ENCODE peak calls at places on chromosomes 13 and 19, in five cellular contexts. H, B, C, R and W are unnamed samples.

GRCh38 chr13:23750383-23751121 is 138.6 kb downstream of the MIPEP start:
- DNase-seq in H (no peak), B (peak), C (no peak), R (no peak), W (no peak)

GRCh38 chr13:99382428-99383133 is 75.4 kb upstream of the GPR183 start:
- DNase-seq in H (no peak), B (no peak), C (no peak), R (no peak), W (no peak)

GRCh38 chr19:47445937-47446402 is 25.7 kb downstream of the SLC8A2 start:
- DNase-seq in H (no peak), B (no peak), C (no peak), R (no peak), W (peak)

GRCh38 chr13:19862511-19863313 is 737 bp downstream of the ZMYM5 start:
- DNase-seq in H (no peak), B (peak), C (peak), R (peak), W (no peak)

GRCh38 chr13:40351537-40352384 is 314.7 kb downstream of the FOXO1 start:
- DNase-seq in H (no peak), B (no peak), C (no peak), R (no peak), W (no peak)

GRCh38 chr13:24097064-24097463 is 63.5 kb upstream of the SPATA13 start:
- DNase-seq in H (no peak), B (peak), C (no peak), R (no peak), W (no peak)

GRCh38 chr19:32642771-32643170 is 32.2 kb downstream of the ANKRD27 start:
- DNase-seq in H (no peak), B (no peak), C (no peak), R (no peak), W (no peak)

GRCh38 chr13:36919206-36919832 is 719 bp downstream of the SMAD9 start:
- DNase-seq in H (peak), B (peak), C (peak), R (no peak), W (peak)

GRCh38 chr19:737591-738093 is 13.3 kb upstream of the MISP start:
- DNase-seq in H (peak), B (peak), C (no peak), R (no peak), W (peak)

GRCh38 chr13:47480121-47480520 is 521.0 kb downstream of the SUCLA2 start:
- DNase-seq in H (no peak), B (peak), C (no peak), R (no peak), W (no peak)

GRCh38 chr13:80753951-80754350 is 413.0 kb upstream of the SPRY2 start:
- DNase-seq in H (no peak), B (no peak), C (no peak), R (no peak), W (no peak)

GRCh38 chr13:21458457-21458815 is 667 bp downstream of the ZDHHC20 start:
- DNase-seq in H (peak), B (no peak), C (peak), R (no peak), W (peak)

GRCh38 chr19:42480335-42481095 is 37.8 kb upstream of the CXCL17 start:
- DNase-seq in H (no peak), B (peak), C (no peak), R (no peak), W (no peak)

GRCh38 chr19:7705387-7706187 is 3.7 kb upstream of the FCER2 start:
- DNase-seq in H (no peak), B (no peak), C (peak), R (no peak), W (no peak)

GRCh38 chr19:32196690-32197420 is 148.6 kb upstream of the ZNF507 start:
- DNase-seq in H (no peak), B (no peak), C (no peak), R (no peak), W (no peak)

GRCh38 chr13:69565334-69565733 is 542.3 kb upstream of the ATXN8OS start:
- DNase-seq in H (no peak), B (peak), C (no peak), R (no peak), W (peak)
- TF ChIP-seq CTCF in H (peak), B (no peak), C (no peak), R (no peak), W (peak)

DNA sequence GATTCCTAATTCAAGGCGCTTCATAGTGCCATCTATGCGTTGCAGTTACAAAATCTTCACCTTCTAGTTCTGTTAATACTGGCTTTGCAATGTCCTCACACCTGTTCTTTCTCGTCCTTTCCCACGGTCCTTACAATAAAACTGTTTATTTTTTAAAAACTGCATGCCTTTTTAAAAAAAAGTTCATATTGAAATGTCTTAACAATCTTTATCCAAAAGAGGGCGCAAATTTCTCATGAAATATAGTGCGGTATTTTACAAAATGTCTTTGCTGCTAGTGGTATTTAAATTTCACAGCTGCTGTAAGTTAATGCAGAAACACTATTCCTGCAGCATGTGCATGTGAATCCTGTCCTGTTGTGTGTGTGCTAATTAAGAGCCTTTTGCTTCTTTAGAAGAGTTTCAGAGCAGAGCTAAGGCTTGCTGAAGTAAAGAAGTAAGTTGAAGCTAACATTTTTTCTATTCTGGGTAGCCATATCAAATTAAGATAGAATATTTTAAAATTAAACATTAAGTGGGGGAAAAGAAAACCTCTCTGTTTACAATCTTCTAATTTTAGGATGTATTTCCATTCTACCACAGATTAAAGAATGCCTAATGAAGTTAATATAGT is 15.8 kb upstream of the CLDN10 start:
- DNase-seq in H (no peak), B (no peak), C (no peak), R (no peak), W (no peak)
- TF ChIP-seq CTCF in H (peak), B (no peak), C (peak), R (peak), W (peak)

GRCh38 chr19:13530720-13531119 is 24.4 kb upstream of the CACNA1A start:
- DNase-seq in H (no peak), B (no peak), C (no peak), R (no peak), W (no peak)

GRCh38 chr19:13521066-13521465 is 14.8 kb upstream of the CACNA1A start:
- DNase-seq in H (no peak), B (no peak), C (no peak), R (no peak), W (no peak)

DNA sequence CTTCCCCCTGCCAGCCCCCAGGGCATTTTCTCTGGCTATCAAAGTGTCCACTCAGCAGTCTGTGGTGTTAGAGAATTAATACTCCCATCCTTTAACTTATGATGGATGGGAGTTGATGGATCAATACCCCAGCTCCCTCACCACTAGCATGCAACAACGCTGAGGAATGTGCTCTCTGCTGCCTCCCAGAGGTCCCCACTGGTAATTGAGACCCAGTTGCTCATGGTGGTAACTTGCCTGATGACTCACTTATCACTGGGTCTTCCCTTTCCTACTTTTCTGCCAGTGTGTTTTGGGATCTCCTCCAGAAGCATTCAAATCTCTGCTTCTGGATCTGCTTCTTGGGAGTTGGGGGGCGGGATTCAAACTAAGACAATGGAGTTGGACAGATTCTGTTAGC is 20.3 kb upstream of the CACNA1A start:
- DNase-seq in H (no peak), B (peak), C (no peak), R (no peak), W (peak)
- TF ChIP-seq CTCF in H (peak), B (no peak), C (no peak), R (no peak), W (peak)

GRCh38 chr19:4568884-4569283 is 9.4 kb upstream of the SEMA6B start:
- DNase-seq in H (no peak), B (no peak), C (no peak), R (no peak), W (no peak)

GRCh38 chr19:4570916-4571304 is 11.4 kb upstream of the SEMA6B start:
- DNase-seq in H (no peak), B (no peak), C (no peak), R (no peak), W (no peak)

GRCh38 chr19:4566402-4567051 is 7.0 kb upstream of the SEMA6B start:
- DNase-seq in H (no peak), B (no peak), C (no peak), R (no peak), W (no peak)

GRCh38 chr19:4570423-4570822 is 10.9 kb upstream of the SEMA6B start:
- DNase-seq in H (no peak), B (no peak), C (no peak), R (no peak), W (no peak)

DNA sequence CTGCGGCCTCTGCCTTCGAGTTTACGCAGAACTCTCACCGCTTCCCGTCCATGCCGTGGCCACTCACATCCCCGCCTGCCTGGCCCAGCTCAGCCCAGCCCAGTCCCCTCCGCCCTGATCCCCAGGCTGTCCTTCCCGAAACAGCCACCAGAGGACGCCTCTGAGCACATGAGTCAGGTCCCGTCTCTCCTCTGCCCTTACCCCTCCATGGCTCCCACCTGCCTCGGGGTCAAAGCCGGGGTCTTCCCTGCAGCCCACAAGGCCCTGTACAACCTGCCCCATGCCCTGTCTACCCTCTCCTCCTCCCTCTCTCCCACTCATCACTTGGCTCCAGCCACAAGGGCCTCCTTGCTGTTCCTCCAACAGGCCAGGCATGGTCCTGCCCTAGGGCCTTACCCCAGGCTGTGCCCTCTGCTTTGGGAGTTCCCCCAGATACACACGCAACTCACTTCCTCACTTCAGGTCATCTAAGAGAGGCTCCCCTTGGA is 8.1 kb upstream of the SEMA6B start:
- DNase-seq in H (peak), B (no peak), C (no peak), R (peak), W (peak)
- TF ChIP-seq CTCF in H (peak), B (peak), C (peak), R (peak), W (peak)

GRCh38 chr13:114151031-114151430 is 18.6 kb upstream of the RASA3 start:
- DNase-seq in H (no peak), B (no peak), C (no peak), R (no peak), W (no peak)
- TF ChIP-seq CTCF in H (no peak), B (no peak), C (no peak), R (no peak), W (no peak)

DNA sequence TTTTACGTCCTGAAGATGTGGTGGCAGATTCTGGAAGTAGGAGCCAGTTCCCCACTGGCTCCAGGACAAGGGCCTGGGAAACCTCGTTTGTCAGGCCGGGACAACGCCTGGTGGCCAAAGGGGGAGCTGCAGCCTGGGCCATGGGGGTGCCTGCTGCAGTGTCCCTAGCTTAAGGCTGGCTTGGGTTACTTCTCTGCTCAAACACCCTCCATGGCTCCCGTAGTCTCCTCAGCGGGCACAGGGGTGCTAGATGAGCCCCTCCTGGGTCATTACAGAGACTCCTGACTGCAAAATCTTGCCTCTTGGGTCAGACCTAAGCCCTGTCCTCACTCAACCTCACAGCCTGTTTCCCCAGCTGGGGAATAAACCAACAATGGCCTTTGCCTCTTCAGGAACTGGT is 14.7 kb downstream of the CILP2 start:
- DNase-seq in H (no peak), B (peak), C (no peak), R (no peak), W (peak)
- TF ChIP-seq CTCF in H (peak), B (peak), C (peak), R (peak), W (peak)

GRCh38 chr13:28440774-28441532 is 54.0 kb downstream of the FLT1 start:
- DNase-seq in H (no peak), B (no peak), C (no peak), R (no peak), W (no peak)

GRCh38 chr13:28438598-28439334 is 56.2 kb downstream of the FLT1 start:
- DNase-seq in H (no peak), B (no peak), C (no peak), R (no peak), W (no peak)

GRCh38 chr13:28447206-28447605 is 47.7 kb downstream of the FLT1 start:
- DNase-seq in H (no peak), B (no peak), C (no peak), R (no peak), W (no peak)

GRCh38 chr13:28441533-28441928 is 53.4 kb downstream of the FLT1 start:
- DNase-seq in H (no peak), B (no peak), C (no peak), R (no peak), W (no peak)

DNA sequence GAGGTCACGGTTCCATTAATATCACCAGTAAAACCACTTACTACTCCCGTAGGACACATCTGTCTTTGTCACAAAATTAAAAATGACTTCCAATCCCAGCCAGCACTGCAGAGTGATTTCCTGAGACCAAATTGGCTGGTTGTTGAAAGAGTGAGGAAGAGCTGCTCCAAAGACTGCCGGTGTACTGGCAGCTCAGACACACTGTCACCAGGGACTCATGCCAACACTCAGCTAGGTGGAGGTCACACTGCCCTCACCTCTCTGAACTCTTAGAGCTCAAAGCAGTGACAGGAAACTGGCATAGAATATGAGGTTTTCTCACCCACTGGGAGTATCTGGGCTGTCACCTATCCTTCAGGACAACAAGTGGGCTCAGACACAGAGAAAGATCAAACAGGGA is 52.1 kb downstream of the FLT1 start:
- DNase-seq in H (no peak), B (no peak), C (no peak), R (no peak), W (no peak)
- TF ChIP-seq CTCF in H (no peak), B (no peak), C (no peak), R (no peak), W (no peak)

DNA sequence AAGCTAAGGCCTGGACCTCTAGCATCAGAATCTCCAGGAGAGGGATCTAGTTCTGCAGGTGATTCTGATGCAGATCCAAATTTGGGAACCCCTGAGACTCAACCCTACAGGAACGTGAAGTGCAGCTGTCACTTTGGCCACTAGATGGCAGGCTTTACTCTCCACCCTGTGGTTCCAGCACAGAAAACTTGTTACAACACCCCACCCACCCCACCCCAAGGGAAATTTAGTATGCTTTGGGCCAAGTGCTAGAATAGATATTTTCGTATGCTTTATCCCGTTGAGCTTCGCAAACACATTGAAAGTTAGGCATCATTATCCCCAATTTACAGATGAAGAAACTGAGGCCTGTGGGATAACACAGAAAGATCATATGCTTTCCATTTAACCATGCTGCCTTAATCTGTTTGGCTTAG is 232.0 kb downstream of the B3GLCT start:
- DNase-seq in H (peak), B (peak), C (peak), R (peak), W (peak)
- TF ChIP-seq CTCF in H (peak), B (peak), C (peak), R (peak), W (peak)